ENCODE peak calls at places on chromosome 3, in four cellular contexts. H is prostate gland, Z is sigmoid colon, R is GM23338. T is an unnamed sample.

GRCh38 chr3:179971280-179971679 is 65.5 kb downstream of the PEX5L start:
- DNase-seq in H (no peak), R (no peak), Z (no peak), T (no peak)

GRCh38 chr3:148230473-148230872 is 467.2 kb upstream of the AGTR1 start:
- DNase-seq in R (no peak), H (no peak), Z (no peak), T (no peak)

GRCh38 chr3:98902341-98902740 is 846 bp upstream of the DCBLD2 start:
- DNase-seq in Z (no peak), H (no peak), R (no peak), T (no peak)

GRCh38 chr3:49673715-49674490 is at the start of gene APEH:
- DNase-seq in H (peak), Z (peak), R (peak), T (peak)

GRCh38 chr3:43496740-43497375 is 125.0 kb downstream of the ANO10 start:
- DNase-seq in Z (no peak), H (no peak), R (no peak), T (no peak)

GRCh38 chr3:134367869-134368750 is 6.1 kb downstream of the AMOTL2 start:
- DNase-seq in R (no peak), H (no peak), Z (peak), T (no peak)

GRCh38 chr3:174342941-174343431 is 516.1 kb upstream of the NAALADL2 start:
- DNase-seq in R (no peak), H (no peak), Z (no peak), T (no peak)

GRCh38 chr3:141575879-141576743 is 89.3 kb downstream of the RASA2 start:
- DNase-seq in H (no peak), Z (no peak), R (peak), T (no peak)

GRCh38 chr3:17070560-17070959 is 185.8 kb downstream of the PLCL2 start:
- DNase-seq in H (peak), R (peak), Z (no peak), T (no peak)

GRCh38 chr3:113051827-113052226 is 61.0 kb downstream of the GTPBP8 start:
- DNase-seq in R (peak), H (peak), Z (peak), T (no peak)

GRCh38 chr3:29515451-29515850 is 234.6 kb downstream of the RBMS3 start:
- DNase-seq in R (peak), H (no peak), Z (no peak), T (no peak)

GRCh38 chr3:126355777-126356372 is 1.3 kb downstream of the KLF15 start:
- DNase-seq in R (peak), H (peak), Z (peak), T (no peak)

GRCh38 chr3:113247051-113247450 is 35.7 kb downstream of the BOC start:
- DNase-seq in H (no peak), R (no peak), Z (no peak), T (no peak)

GRCh38 chr3:190911382-190911781 is 48.9 kb upstream of the GMNC start:
- DNase-seq in H (no peak), Z (no peak), R (no peak), T (no peak)

GRCh38 chr3:67015702-67016500 is 17.8 kb downstream of the KBTBD8 start:
- DNase-seq in R (no peak), Z (no peak), H (no peak), T (no peak)

GRCh38 chr3:112822116-112823055 is 24.3 kb downstream of the CD200R1L start:
- DNase-seq in R (no peak), Z (no peak), H (no peak), T (no peak)

GRCh38 chr3:37458162-37458895 is 283.9 kb upstream of the LRRFIP2 start:
- DNase-seq in Z (peak), R (no peak), H (no peak), T (no peak)

GRCh38 chr3:125022186-125022585 is 33.6 kb downstream of the HEG1 start:
- DNase-seq in H (no peak), Z (no peak), R (no peak), T (no peak)

GRCh38 chr3:192062186-192062585 is 601.2 kb downstream of the PYDC2 start:
- DNase-seq in Z (no peak), H (no peak), R (no peak), T (no peak)

GRCh38 chr3:114128231-114128630 is 50.6 kb downstream of the DRD3 start:
- DNase-seq in H (no peak), R (no peak), Z (no peak), T (no peak)

GRCh38 chr3:142275856-142276255 is 50.5 kb upstream of the GK5 start:
- DNase-seq in Z (no peak), R (no peak), H (no peak), T (no peak)

GRCh38 chr3:188391597-188391996 is 237.6 kb downstream of the LPP start:
- DNase-seq in H (no peak), R (no peak), Z (no peak), T (no peak)

GRCh38 chr3:177764377-177764912 is 567.2 kb upstream of the TBL1XR1 start:
- DNase-seq in R (no peak), Z (no peak), H (no peak), T (no peak)

GRCh38 chr3:128456776-128457715 is 9.6 kb downstream of the DNAJB8 start:
- DNase-seq in R (peak), H (no peak), Z (no peak), T (no peak)

GRCh38 chr3:42031808-42032475 is 59.2 kb upstream of the TRAK1 start:
- DNase-seq in R (peak), Z (peak), H (peak), T (no peak)

GRCh38 chr3:11655188-11655928 is 11.6 kb upstream of the VGLL4 start:
- DNase-seq in R (peak), H (no peak), Z (no peak), T (no peak)

GRCh38 chr3:125025647-125026046 is 30.1 kb downstream of the HEG1 start:
- DNase-seq in Z (no peak), R (no peak), H (no peak), T (no peak)

GRCh38 chr3:30682434-30683155 is 76.2 kb downstream of the TGFBR2 start:
- DNase-seq in H (no peak), Z (no peak), R (no peak), T (no peak)
- TF ChIP-seq POLR2AphosphoS5 in H (no peak), Z (no peak), R (no peak), T (no peak)

DNA sequence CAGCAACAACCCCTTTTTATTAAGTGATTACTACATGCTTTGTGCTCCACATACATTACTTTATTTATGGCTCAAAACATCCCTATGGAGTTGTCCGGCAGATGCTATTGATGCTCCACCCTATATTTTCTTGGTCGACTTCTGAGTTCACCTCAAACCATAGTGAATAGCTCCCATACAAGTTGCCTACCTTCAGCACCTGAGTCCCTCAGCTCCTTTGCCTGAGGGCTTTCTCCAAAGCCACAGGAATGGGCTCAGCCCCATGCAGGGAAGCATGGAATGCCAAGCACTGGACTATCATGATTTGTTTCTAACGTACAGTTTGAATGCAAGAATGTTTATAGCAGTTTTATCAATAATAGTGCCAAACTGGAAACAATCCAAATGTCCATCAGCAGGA is 124.8 kb upstream of the TNIK start:
- DNase-seq in H (no peak), Z (no peak), R (no peak), T (no peak)
- H3K27ac ChIP-seq in H (no peak), Z (no peak), R (no peak), T (no peak)

DNA sequence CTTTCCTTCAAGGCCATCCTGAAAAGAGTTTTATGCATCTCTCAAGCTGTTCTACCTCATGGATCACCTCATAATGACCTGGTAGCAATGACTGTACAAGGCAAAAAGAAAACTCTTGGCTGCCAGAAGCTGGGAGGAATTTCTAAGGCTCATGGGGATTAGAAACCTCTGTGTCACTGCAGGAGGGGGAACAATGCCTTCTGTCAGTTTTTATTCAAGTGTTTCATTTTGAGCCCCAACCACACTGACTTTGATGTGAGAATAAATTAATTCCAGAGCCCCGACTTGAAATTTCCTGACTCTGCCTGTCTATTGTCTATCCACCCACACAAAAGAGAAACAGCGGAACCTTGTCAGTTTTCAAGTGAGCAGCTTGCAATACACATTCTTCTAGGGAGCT is 58.7 kb upstream of the MRPL3 start:
- DNase-seq in Z (no peak), R (peak), H (no peak), T (no peak)
- TF ChIP-seq POLR2AphosphoS5 in Z (no peak), R (no peak), H (no peak), T (no peak)

GRCh38 chr3:184075901-184076300 is 21.0 kb upstream of the HTR3E start:
- DNase-seq in Z (no peak), R (no peak), H (no peak), T (no peak)
- H3K27ac ChIP-seq in Z (no peak), R (no peak), H (no peak), T (no peak)

DNA sequence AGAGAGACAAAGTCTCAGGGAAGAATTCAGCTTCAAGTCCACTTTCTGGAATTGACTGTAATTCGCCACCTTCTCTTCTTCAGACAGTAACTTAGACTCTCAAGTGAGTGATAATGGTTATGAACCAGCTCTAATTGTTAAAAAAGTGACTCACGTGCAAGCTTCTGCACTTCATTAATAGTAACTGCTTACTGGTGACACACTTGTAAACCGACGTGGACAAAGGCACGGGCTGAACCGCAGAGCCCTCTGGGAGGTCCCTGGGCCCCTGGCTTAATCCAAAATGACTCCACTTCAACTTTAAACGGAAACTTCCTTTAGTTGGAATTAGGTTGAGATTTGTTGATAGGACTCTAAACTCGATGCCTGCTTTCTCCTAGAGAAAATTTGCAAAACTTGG is 17.0 kb downstream of the MUC4 start:
- DNase-seq in Z (peak), R (no peak), H (no peak), T (no peak)
- TF ChIP-seq POLR2AphosphoS5 in Z (no peak), R (no peak), H (no peak), T (no peak)